ENCODE peak calls at places on chromosomes 5 and 9, in five cellular contexts. One of them, this sample, is unnamed.

GRCh38 chr9:130138791-130139190 is 33.4 kb upstream of the NCS1 start:
- DNase-seq in kidney tubule cell: peak; percentile 46
- DNase-seq in HEK293T: no peak
- DNase-seq in stimulated activated CD4-positive, alpha-beta T cell treated with anti-CD3 and anti-CD28 coated beads, Interleukin-2, amount 100 ng/mL, for 48 hours: no peak
- DNase-seq in H54: no peak
- DNase-seq in this sample: no peak

GRCh38 chr5:138654281-138654867 is 79.2 kb upstream of the HSPA9 start:
- DNase-seq in kidney tubule cell: peak; percentile 70
- DNase-seq in HEK293T: no peak
- DNase-seq in stimulated activated CD4-positive, alpha-beta T cell treated with anti-CD3 and anti-CD28 coated beads, Interleukin-2, amount 100 ng/mL, for 48 hours: peak; percentile 43
- DNase-seq in H54: peak; percentile 44
- DNase-seq in this sample: peak; percentile 37

GRCh38 chr5:96626956-96627355 is 35.2 kb upstream of the CAST start:
- DNase-seq in kidney tubule cell: peak; percentile 90
- DNase-seq in HEK293T: no peak
- DNase-seq in stimulated activated CD4-positive, alpha-beta T cell treated with anti-CD3 and anti-CD28 coated beads, Interleukin-2, amount 100 ng/mL, for 48 hours: no peak
- DNase-seq in H54: no peak
- DNase-seq in this sample: no peak

GRCh38 chr5:36090033-36090432 is 23.4 kb upstream of the UGT3A2 start:
- DNase-seq in kidney tubule cell: peak; percentile 55
- DNase-seq in HEK293T: peak; percentile 16
- DNase-seq in stimulated activated CD4-positive, alpha-beta T cell treated with anti-CD3 and anti-CD28 coated beads, Interleukin-2, amount 100 ng/mL, for 48 hours: no peak
- DNase-seq in H54: no peak
- DNase-seq in this sample: no peak

GRCh38 chr9:114364123-114364522 is 23.7 kb downstream of the AKNA start:
- DNase-seq in kidney tubule cell: peak; percentile 97
- DNase-seq in HEK293T: no peak
- DNase-seq in stimulated activated CD4-positive, alpha-beta T cell treated with anti-CD3 and anti-CD28 coated beads, Interleukin-2, amount 100 ng/mL, for 48 hours: no peak
- DNase-seq in H54: peak; percentile 45
- DNase-seq in this sample: no peak

GRCh38 chr9:36136277-36136893 is at the start of gene GLIPR2:
- DNase-seq in kidney tubule cell: peak; percentile 81
- DNase-seq in HEK293T: peak; percentile 84
- DNase-seq in stimulated activated CD4-positive, alpha-beta T cell treated with anti-CD3 and anti-CD28 coated beads, Interleukin-2, amount 100 ng/mL, for 48 hours: peak; percentile 74
- DNase-seq in H54: peak; percentile 67
- DNase-seq in this sample: peak; percentile 97

GRCh38 chr9:136048560-136049411 is 46.3 kb downstream of the NACC2 start:
- DNase-seq in kidney tubule cell: no peak
- DNase-seq in HEK293T: no peak
- DNase-seq in stimulated activated CD4-positive, alpha-beta T cell treated with anti-CD3 and anti-CD28 coated beads, Interleukin-2, amount 100 ng/mL, for 48 hours: no peak
- DNase-seq in H54: no peak
- DNase-seq in this sample: peak; percentile 24

GRCh38 chr9:27844797-27845196 is 271.5 kb upstream of the C9orf72 start:
- DNase-seq in kidney tubule cell: no peak
- DNase-seq in HEK293T: no peak
- DNase-seq in stimulated activated CD4-positive, alpha-beta T cell treated with anti-CD3 and anti-CD28 coated beads, Interleukin-2, amount 100 ng/mL, for 48 hours: no peak
- DNase-seq in H54: no peak
- DNase-seq in this sample: no peak

GRCh38 chr9:21801683-21802417 is 586 bp upstream of the MTAP start:
- DNase-seq in kidney tubule cell: peak; percentile 85
- DNase-seq in HEK293T: peak; percentile 76
- DNase-seq in stimulated activated CD4-positive, alpha-beta T cell treated with anti-CD3 and anti-CD28 coated beads, Interleukin-2, amount 100 ng/mL, for 48 hours: no peak
- DNase-seq in H54: no peak
- DNase-seq in this sample: no peak

GRCh38 chr9:21688108-21689102 is 114.0 kb upstream of the MTAP start:
- DNase-seq in kidney tubule cell: peak; percentile 71
- DNase-seq in HEK293T: no peak
- DNase-seq in stimulated activated CD4-positive, alpha-beta T cell treated with anti-CD3 and anti-CD28 coated beads, Interleukin-2, amount 100 ng/mL, for 48 hours: no peak
- DNase-seq in H54: no peak
- DNase-seq in this sample: no peak

GRCh38 chr5:136014049-136014516 is 14.7 kb upstream of the TGFBI start:
- DNase-seq in kidney tubule cell: peak; percentile 53
- DNase-seq in HEK293T: no peak
- DNase-seq in stimulated activated CD4-positive, alpha-beta T cell treated with anti-CD3 and anti-CD28 coated beads, Interleukin-2, amount 100 ng/mL, for 48 hours: no peak
- DNase-seq in H54: no peak
- DNase-seq in this sample: no peak